ENCODE peak calls at places on chromosomes 2 and 18, in seven cellular contexts. Q, L, N, T, V, C and S are unnamed samples.

GRCh38 chr2:205585451-205586045 is 96.8 kb upstream of the NRP2 start:
- DNase-seq in Q (no peak), L (no peak), N (no peak), C (no peak), V (no peak), T (no peak), S (no peak)

GRCh38 chr2:42802150-42802549 is 9.8 kb upstream of the HAAO start:
- DNase-seq in V (no peak), Q (no peak), N (no peak), T (no peak), C (no peak), L (no peak), S (no peak)

GRCh38 chr18:29123706-29124530 is 947.0 kb upstream of the CDH2 start:
- DNase-seq in Q (no peak), V (no peak), N (no peak), C (no peak), T (peak; percentile 22), L (no peak), S (no peak)

GRCh38 chr2:120761164-120761861 is 25.6 kb downstream of the GLI2 start:
- DNase-seq in N (no peak), T (no peak), V (peak; percentile 12), C (no peak), L (no peak), Q (no peak), S (no peak)

GRCh38 chr18:2147866-2148265 is 423.4 kb downstream of the METTL4 start:
- DNase-seq in V (no peak), N (peak; percentile 14), T (no peak), L (no peak), C (no peak), Q (no peak), S (peak; percentile 33)

GRCh38 chr2:45085487-45085886 is 76.2 kb upstream of the SIX2 start:
- DNase-seq in N (no peak), C (no peak), T (no peak), V (no peak), Q (no peak), L (no peak), S (no peak)

GRCh38 chr2:219368690-219369108 is 19.0 kb downstream of the DNPEP start:
- DNase-seq in T (no peak), L (no peak), C (no peak), V (no peak), Q (peak; percentile 34), N (peak; percentile 61), S (peak; percentile 70)

GRCh38 chr18:12645751-12646203 is 12.1 kb downstream of the SPIRE1 start:
- DNase-seq in T (peak; percentile 31), V (no peak), Q (peak; percentile 71), C (no peak), L (no peak), N (no peak), S (no peak)

GRCh38 chr2:149597050-149598013 is 9.8 kb upstream of the MMADHC start:
- DNase-seq in V (peak; percentile 34), L (peak; percentile 50), Q (peak; percentile 84), C (peak; percentile 17), T (peak; percentile 84), N (peak; percentile 85), S (peak; percentile 82)

GRCh38 chr2:204691911-204692510 is 146.7 kb downstream of the PARD3B start:
- DNase-seq in V (peak; percentile 17), N (peak; percentile 67), C (no peak), T (peak; percentile 85), L (peak; percentile 19), Q (peak; percentile 75), S (peak; percentile 83)

GRCh38 chr2:162258169-162258568 is 14.9 kb upstream of the FAP start:
- DNase-seq in C (no peak), T (no peak), L (no peak), N (no peak), V (no peak), Q (no peak), S (no peak)

GRCh38 chr18:23259701-23260661 is 124.7 kb downstream of the CABLES1 start:
- DNase-seq in V (peak; percentile 74), Q (peak; percentile 56), T (peak; percentile 80), L (no peak), C (no peak), N (peak; percentile 53), S (peak; percentile 52)

GRCh38 chr18:40987581-40987980 is 967.5 kb upstream of the PIK3C3 start:
- DNase-seq in L (no peak), V (no peak), C (no peak), Q (no peak), N (no peak), T (no peak), S (no peak)

GRCh38 chr2:233055362-233055761 is 4.8 kb upstream of the INPP5D start:
- DNase-seq in N (no peak), Q (no peak), L (no peak), T (no peak), C (no peak), V (no peak), S (no peak)

GRCh38 chr2:53744395-53745065 is 23.1 kb upstream of the CHAC2 start:
- DNase-seq in T (no peak), N (no peak), V (no peak), L (no peak), C (no peak), Q (no peak), S (peak; percentile 24)

GRCh38 chr18:21210278-21210677 is 31.8 kb upstream of the GREB1L start:
- DNase-seq in N (no peak), T (no peak), C (no peak), Q (no peak), L (no peak), V (no peak), S (no peak)